ENCODE peak calls at places on chromosomes 7 and 10, in nine cellular contexts. One of them, this sample, is unnamed.

GRCh38 chr10:34598972-34599371 is 216.1 kb downstream of the PARD3 start:
- DNase-seq in body of pancreas: no peak
- DNase-seq in heart left ventricle: no peak
- DNase-seq in GM13977: no peak
- DNase-seq in astrocyte of the cerebellum: no peak
- DNase-seq in transverse colon: no peak
- DNase-seq in mammary epithelial cell: no peak
- DNase-seq in GM23338: no peak
- DNase-seq in CD4-positive, alpha-beta T cell: no peak
- DNase-seq in this sample: no peak

GRCh38 chr10:126904807-126905686 is at the start of gene DOCK1:
- DNase-seq in body of pancreas: peak
- DNase-seq in heart left ventricle: peak
- DNase-seq in GM13977: no peak
- DNase-seq in astrocyte of the cerebellum: peak
- DNase-seq in transverse colon: peak
- DNase-seq in mammary epithelial cell: peak
- DNase-seq in GM23338: peak
- DNase-seq in CD4-positive, alpha-beta T cell: no peak
- DNase-seq in this sample: no peak

GRCh38 chr7:88344956-88345832 is 38.5 kb upstream of the STEAP4 start:
- DNase-seq in body of pancreas: peak
- DNase-seq in heart left ventricle: peak
- DNase-seq in GM13977: no peak
- DNase-seq in astrocyte of the cerebellum: peak
- DNase-seq in transverse colon: peak
- DNase-seq in mammary epithelial cell: no peak
- DNase-seq in GM23338: peak
- DNase-seq in CD4-positive, alpha-beta T cell: no peak
- DNase-seq in this sample: no peak

GRCh38 chr7:162583-163297 is 29.6 kb upstream of the FAM20C start:
- DNase-seq in body of pancreas: no peak
- DNase-seq in heart left ventricle: no peak
- DNase-seq in GM13977: no peak
- DNase-seq in astrocyte of the cerebellum: no peak
- DNase-seq in transverse colon: no peak
- DNase-seq in mammary epithelial cell: no peak
- DNase-seq in GM23338: no peak
- DNase-seq in CD4-positive, alpha-beta T cell: no peak
- DNase-seq in this sample: no peak

GRCh38 chr7:50730459-50731400 is 52.0 kb downstream of the GRB10 start:
- DNase-seq in body of pancreas: no peak
- DNase-seq in heart left ventricle: no peak
- DNase-seq in GM13977: no peak
- DNase-seq in astrocyte of the cerebellum: no peak
- DNase-seq in transverse colon: no peak
- DNase-seq in mammary epithelial cell: no peak
- DNase-seq in GM23338: no peak
- DNase-seq in CD4-positive, alpha-beta T cell: no peak
- DNase-seq in this sample: no peak

GRCh38 chr10:132810807-132811700 is 25.1 kb upstream of the NKX6-2 start:
- DNase-seq in body of pancreas: no peak
- DNase-seq in heart left ventricle: no peak
- DNase-seq in GM13977: no peak
- DNase-seq in astrocyte of the cerebellum: no peak
- DNase-seq in transverse colon: peak
- DNase-seq in mammary epithelial cell: no peak
- DNase-seq in GM23338: no peak
- DNase-seq in CD4-positive, alpha-beta T cell: no peak
- DNase-seq in this sample: no peak

GRCh38 chr7:130481898-130482297 is 10.0 kb upstream of the MEST start:
- DNase-seq in body of pancreas: peak
- DNase-seq in heart left ventricle: no peak
- DNase-seq in GM13977: no peak
- DNase-seq in astrocyte of the cerebellum: no peak
- DNase-seq in transverse colon: no peak
- DNase-seq in mammary epithelial cell: no peak
- DNase-seq in GM23338: no peak
- DNase-seq in CD4-positive, alpha-beta T cell: no peak
- DNase-seq in this sample: no peak

GRCh38 chr10:23780331-23780730 is 341.5 kb downstream of the OTUD1 start:
- DNase-seq in body of pancreas: no peak
- DNase-seq in heart left ventricle: no peak
- DNase-seq in GM13977: no peak
- DNase-seq in astrocyte of the cerebellum: no peak
- DNase-seq in transverse colon: no peak
- DNase-seq in mammary epithelial cell: no peak
- DNase-seq in GM23338: no peak
- DNase-seq in CD4-positive, alpha-beta T cell: no peak
- DNase-seq in this sample: no peak

GRCh38 chr7:39621261-39621660 is 2.1 kb upstream of the RALA start:
- DNase-seq in body of pancreas: no peak
- DNase-seq in heart left ventricle: no peak
- DNase-seq in GM13977: no peak
- DNase-seq in astrocyte of the cerebellum: peak
- DNase-seq in transverse colon: no peak
- DNase-seq in mammary epithelial cell: peak
- DNase-seq in GM23338: no peak
- DNase-seq in CD4-positive, alpha-beta T cell: no peak
- DNase-seq in this sample: no peak

GRCh38 chr7:131346885-131347592 is 19.4 kb downstream of the MKLN1 start:
- DNase-seq in body of pancreas: no peak
- DNase-seq in heart left ventricle: no peak
- DNase-seq in GM13977: no peak
- DNase-seq in astrocyte of the cerebellum: no peak
- DNase-seq in transverse colon: no peak
- DNase-seq in mammary epithelial cell: peak
- DNase-seq in GM23338: peak
- DNase-seq in CD4-positive, alpha-beta T cell: no peak
- DNase-seq in this sample: no peak

GRCh38 chr10:36048236-36048635 is 406.1 kb upstream of the FZD8 start:
- DNase-seq in body of pancreas: no peak
- DNase-seq in heart left ventricle: no peak
- DNase-seq in GM13977: no peak
- DNase-seq in astrocyte of the cerebellum: no peak
- DNase-seq in transverse colon: no peak
- DNase-seq in mammary epithelial cell: peak
- DNase-seq in GM23338: no peak
- DNase-seq in CD4-positive, alpha-beta T cell: no peak
- DNase-seq in this sample: no peak

GRCh38 chr7:98106647-98107312 is at the start of gene LMTK2:
- DNase-seq in body of pancreas: peak
- DNase-seq in heart left ventricle: peak
- DNase-seq in GM13977: peak
- DNase-seq in astrocyte of the cerebellum: peak
- DNase-seq in transverse colon: peak
- DNase-seq in mammary epithelial cell: peak
- DNase-seq in GM23338: peak
- DNase-seq in CD4-positive, alpha-beta T cell: peak
- DNase-seq in this sample: peak

GRCh38 chr7:20062932-20063331 is 154.3 kb downstream of the MACC1 start:
- DNase-seq in body of pancreas: no peak
- DNase-seq in heart left ventricle: no peak
- DNase-seq in GM13977: no peak
- DNase-seq in astrocyte of the cerebellum: no peak
- DNase-seq in transverse colon: no peak
- DNase-seq in mammary epithelial cell: no peak
- DNase-seq in GM23338: no peak
- DNase-seq in CD4-positive, alpha-beta T cell: no peak
- DNase-seq in this sample: no peak

GRCh38 chr10:124425227-124425962 is 6.7 kb upstream of the OAT start:
- DNase-seq in body of pancreas: no peak
- DNase-seq in heart left ventricle: no peak
- DNase-seq in GM13977: no peak
- DNase-seq in astrocyte of the cerebellum: no peak
- DNase-seq in transverse colon: no peak
- DNase-seq in mammary epithelial cell: no peak
- DNase-seq in GM23338: no peak
- DNase-seq in CD4-positive, alpha-beta T cell: no peak
- DNase-seq in this sample: no peak

GRCh38 chr7:90816511-90817142 is 220.5 kb downstream of the CDK14 start:
- DNase-seq in body of pancreas: no peak
- DNase-seq in heart left ventricle: no peak
- DNase-seq in GM13977: peak
- DNase-seq in astrocyte of the cerebellum: peak
- DNase-seq in transverse colon: no peak
- DNase-seq in mammary epithelial cell: peak
- DNase-seq in GM23338: no peak
- DNase-seq in CD4-positive, alpha-beta T cell: no peak
- DNase-seq in this sample: no peak

GRCh38 chr10:123622381-123622780 is 43.8 kb upstream of the GPR26 start:
- DNase-seq in body of pancreas: no peak
- DNase-seq in heart left ventricle: no peak
- DNase-seq in GM13977: no peak
- DNase-seq in astrocyte of the cerebellum: no peak
- DNase-seq in transverse colon: no peak
- DNase-seq in mammary epithelial cell: no peak
- DNase-seq in GM23338: no peak
- DNase-seq in CD4-positive, alpha-beta T cell: no peak
- DNase-seq in this sample: no peak

DNA sequence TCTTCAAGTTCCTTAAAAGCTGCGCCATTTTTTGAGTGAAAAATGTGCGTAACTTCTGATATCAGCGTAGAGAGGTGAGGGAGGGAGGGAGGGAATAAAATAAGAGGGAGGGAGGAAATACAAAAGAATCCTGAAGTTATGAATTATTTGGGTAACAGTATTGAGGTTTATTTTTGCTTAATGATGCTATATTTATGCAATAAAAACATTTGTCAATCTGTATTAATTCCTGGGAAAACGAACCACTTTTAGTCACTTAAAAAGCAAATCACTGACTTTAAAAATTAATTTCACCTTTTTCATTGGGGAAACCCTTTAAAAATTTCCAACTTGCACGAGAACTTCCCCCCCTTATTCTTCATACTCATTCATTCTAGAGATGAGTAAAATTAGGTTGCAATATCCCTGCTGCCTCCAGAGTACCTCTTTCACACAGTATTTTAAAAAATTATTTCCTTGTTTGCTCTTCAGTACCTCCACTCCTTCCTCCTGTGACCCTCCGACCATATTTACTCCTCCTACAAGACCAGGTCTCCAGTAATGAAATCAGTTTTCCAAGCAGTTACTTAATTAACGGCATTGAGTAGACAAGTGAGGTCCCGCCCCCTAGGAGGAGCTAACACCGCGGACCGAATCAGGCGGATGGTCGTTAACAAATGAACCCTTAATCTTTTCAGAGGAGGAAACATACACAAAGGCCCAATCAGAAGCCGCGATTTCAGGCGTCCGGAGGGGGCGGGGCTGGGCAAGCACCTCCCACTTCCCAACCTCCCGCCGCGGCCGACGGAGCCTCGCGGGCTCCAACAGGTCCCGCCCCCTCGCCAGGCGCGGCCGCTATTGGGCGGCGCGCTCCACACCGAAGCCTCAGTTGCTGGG is 521 bp upstream of the TRIM24 start:
- DNase-seq in body of pancreas: peak
- DNase-seq in heart left ventricle: no peak
- DNase-seq in GM13977: peak
- DNase-seq in astrocyte of the cerebellum: peak
- DNase-seq in transverse colon: peak
- DNase-seq in mammary epithelial cell: peak
- DNase-seq in GM23338: peak
- DNase-seq in CD4-positive, alpha-beta T cell: peak
- DNase-seq in this sample: peak
- TF ChIP-seq CTCF in body of pancreas: peak
- TF ChIP-seq CTCF in heart left ventricle: peak
- TF ChIP-seq CTCF in GM13977: no peak
- TF ChIP-seq CTCF in astrocyte of the cerebellum: peak
- TF ChIP-seq CTCF in transverse colon: peak
- TF ChIP-seq CTCF in mammary epithelial cell: no peak
- TF ChIP-seq CTCF in GM23338: no peak
- TF ChIP-seq CTCF in CD4-positive, alpha-beta T cell: peak
- TF ChIP-seq CTCF in this sample: no peak

DNA sequence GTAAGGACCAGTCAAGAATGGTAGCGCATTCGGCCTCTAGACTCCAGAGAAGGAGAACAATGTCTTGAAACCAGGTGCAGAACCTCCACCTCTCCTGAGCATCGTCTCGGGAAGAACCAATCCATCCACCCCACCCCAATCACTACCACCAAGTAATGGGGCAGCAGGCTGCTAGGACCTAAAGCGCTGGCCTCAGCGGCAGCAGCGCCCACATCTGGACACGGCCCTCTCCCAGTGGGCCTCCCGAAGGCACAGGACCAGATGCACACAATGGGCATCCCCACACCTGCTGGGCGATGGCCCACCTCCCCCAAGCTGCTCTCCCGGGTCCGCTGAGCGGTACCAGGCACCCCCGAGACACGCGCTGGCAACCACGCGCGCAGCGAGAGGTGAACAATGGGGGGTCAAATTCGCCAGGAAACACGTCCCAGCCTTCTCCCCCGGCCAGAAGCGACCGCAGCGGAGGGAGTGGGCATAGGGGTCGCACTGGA is 631 bp downstream of the CTTNBP2 start:
- DNase-seq in body of pancreas: peak
- DNase-seq in heart left ventricle: peak
- DNase-seq in GM13977: peak
- DNase-seq in astrocyte of the cerebellum: no peak
- DNase-seq in transverse colon: peak
- DNase-seq in mammary epithelial cell: no peak
- DNase-seq in GM23338: peak
- DNase-seq in CD4-positive, alpha-beta T cell: no peak
- DNase-seq in this sample: no peak
- TF ChIP-seq CTCF in body of pancreas: no peak
- TF ChIP-seq CTCF in heart left ventricle: peak
- TF ChIP-seq CTCF in GM13977: no peak
- TF ChIP-seq CTCF in astrocyte of the cerebellum: peak
- TF ChIP-seq CTCF in transverse colon: no peak
- TF ChIP-seq CTCF in mammary epithelial cell: no peak
- TF ChIP-seq CTCF in GM23338: peak
- TF ChIP-seq CTCF in CD4-positive, alpha-beta T cell: no peak
- TF ChIP-seq CTCF in this sample: no peak

GRCh38 chr10:104650072-104650471 is 9.0 kb downstream of the SORCS3 start:
- DNase-seq in body of pancreas: no peak
- DNase-seq in heart left ventricle: no peak
- DNase-seq in GM13977: no peak
- DNase-seq in astrocyte of the cerebellum: no peak
- DNase-seq in transverse colon: no peak
- DNase-seq in mammary epithelial cell: no peak
- DNase-seq in GM23338: peak
- DNase-seq in CD4-positive, alpha-beta T cell: no peak
- DNase-seq in this sample: no peak
- TF ChIP-seq CTCF in body of pancreas: peak
- TF ChIP-seq CTCF in heart left ventricle: peak
- TF ChIP-seq CTCF in GM13977: peak
- TF ChIP-seq CTCF in astrocyte of the cerebellum: peak
- TF ChIP-seq CTCF in transverse colon: no peak
- TF ChIP-seq CTCF in mammary epithelial cell: peak
- TF ChIP-seq CTCF in GM23338: peak
- TF ChIP-seq CTCF in CD4-positive, alpha-beta T cell: no peak
- TF ChIP-seq CTCF in this sample: no peak

GRCh38 chr7:37853468-37853867 is 5.1 kb downstream of the NME8 start:
- DNase-seq in body of pancreas: no peak
- DNase-seq in heart left ventricle: no peak
- DNase-seq in GM13977: peak
- DNase-seq in astrocyte of the cerebellum: no peak
- DNase-seq in transverse colon: no peak
- DNase-seq in mammary epithelial cell: no peak
- DNase-seq in GM23338: peak
- DNase-seq in CD4-positive, alpha-beta T cell: no peak
- DNase-seq in this sample: no peak
- TF ChIP-seq CTCF in body of pancreas: peak
- TF ChIP-seq CTCF in heart left ventricle: peak
- TF ChIP-seq CTCF in GM13977: peak
- TF ChIP-seq CTCF in astrocyte of the cerebellum: peak
- TF ChIP-seq CTCF in transverse colon: no peak
- TF ChIP-seq CTCF in mammary epithelial cell: peak
- TF ChIP-seq CTCF in GM23338: peak
- TF ChIP-seq CTCF in CD4-positive, alpha-beta T cell: no peak
- TF ChIP-seq CTCF in this sample: no peak

This sample was measured in natural killer cell.